ENCODE peak calls at places on chromosomes 1 and 21, in six cellular contexts. E, O, I, Q, H and Z are unnamed samples.

GRCh38 chr1:186374313-186375151 is 521 bp downstream of the TPR start:
- DNase-seq in E (peak; percentile 49), O (peak; percentile 35), I (peak; percentile 52), Q (no peak), H (no peak), Z (peak; percentile 22)

GRCh38 chr1:226510453-226510852 is 38.1 kb upstream of the STUM start:
- DNase-seq in E (no peak), O (peak; percentile 39), I (no peak), Q (no peak), H (no peak), Z (no peak)

GRCh38 chr1:12544992-12545391 is 73.0 kb downstream of the DHRS3 start:
- DNase-seq in E (no peak), O (no peak), I (no peak), Q (no peak), H (no peak), Z (no peak)

GRCh38 chr1:59418361-59418760 is 121.5 kb downstream of the FGGY start:
- DNase-seq in E (no peak), O (peak; percentile 67), I (no peak), Q (no peak), H (no peak), Z (no peak)

GRCh38 chr21:45269861-45270260 is 17.8 kb downstream of the POFUT2 start:
- DNase-seq in E (no peak), O (no peak), I (no peak), Q (no peak), H (peak; percentile 42), Z (no peak)

GRCh38 chr1:32361674-32362473 is 411 bp downstream of the FAM229A start:
- DNase-seq in E (peak; percentile 62), O (peak; percentile 46), I (peak; percentile 73), Q (peak; percentile 78), H (no peak), Z (peak; percentile 17)

GRCh38 chr1:54327386-54328116 is 78.6 kb downstream of the SSBP3 start:
- DNase-seq in E (no peak), O (no peak), I (no peak), Q (no peak), H (no peak), Z (no peak)

GRCh38 chr1:43267291-43267805 is 2.4 kb upstream of the TMEM125 start:
- DNase-seq in E (no peak), O (peak; percentile 75), I (peak; percentile 46), Q (no peak), H (no peak), Z (no peak)

GRCh38 chr1:232344791-232345399 is 285.0 kb downstream of the SIPA1L2 start:
- DNase-seq in E (no peak), O (peak; percentile 62), I (no peak), Q (no peak), H (no peak), Z (no peak)

GRCh38 chr1:157390646-157391045 is 161.7 kb downstream of the FCRL5 start:
- DNase-seq in E (no peak), O (peak; percentile 48), I (peak; percentile 28), Q (no peak), H (no peak), Z (peak; percentile 88)

GRCh38 chr1:9736241-9736640 is 84.7 kb downstream of the PIK3CD start:
- DNase-seq in E (no peak), O (no peak), I (no peak), Q (peak; percentile 21), H (no peak), Z (no peak)

GRCh38 chr1:102897537-102897936 is 210.8 kb downstream of the COL11A1 start:
- DNase-seq in E (no peak), O (peak; percentile 87), I (peak; percentile 40), Q (no peak), H (no peak), Z (no peak)

GRCh38 chr1:203871114-203871875 is 9.9 kb downstream of the SNRPE start:
- DNase-seq in E (peak; percentile 69), O (peak; percentile 71), I (peak; percentile 81), Q (no peak), H (no peak), Z (peak; percentile 38)

GRCh38 chr1:53130878-53131589 is 11.4 kb downstream of the SLC1A7 start:
- DNase-seq in E (no peak), O (no peak), I (no peak), Q (no peak), H (peak; percentile 10), Z (no peak)

GRCh38 chr21:45554477-45555175 is 12.4 kb upstream of the SLC19A1 start:
- DNase-seq in E (peak; percentile 83), O (peak; percentile 51), I (peak; percentile 88), Q (peak; percentile 91), H (peak; percentile 83), Z (peak; percentile 43)

GRCh38 chr1:36304521-36304920 is 1.6 kb upstream of the SH3D21 start:
- DNase-seq in E (no peak), O (no peak), I (no peak), Q (no peak), H (no peak), Z (no peak)

DNA sequence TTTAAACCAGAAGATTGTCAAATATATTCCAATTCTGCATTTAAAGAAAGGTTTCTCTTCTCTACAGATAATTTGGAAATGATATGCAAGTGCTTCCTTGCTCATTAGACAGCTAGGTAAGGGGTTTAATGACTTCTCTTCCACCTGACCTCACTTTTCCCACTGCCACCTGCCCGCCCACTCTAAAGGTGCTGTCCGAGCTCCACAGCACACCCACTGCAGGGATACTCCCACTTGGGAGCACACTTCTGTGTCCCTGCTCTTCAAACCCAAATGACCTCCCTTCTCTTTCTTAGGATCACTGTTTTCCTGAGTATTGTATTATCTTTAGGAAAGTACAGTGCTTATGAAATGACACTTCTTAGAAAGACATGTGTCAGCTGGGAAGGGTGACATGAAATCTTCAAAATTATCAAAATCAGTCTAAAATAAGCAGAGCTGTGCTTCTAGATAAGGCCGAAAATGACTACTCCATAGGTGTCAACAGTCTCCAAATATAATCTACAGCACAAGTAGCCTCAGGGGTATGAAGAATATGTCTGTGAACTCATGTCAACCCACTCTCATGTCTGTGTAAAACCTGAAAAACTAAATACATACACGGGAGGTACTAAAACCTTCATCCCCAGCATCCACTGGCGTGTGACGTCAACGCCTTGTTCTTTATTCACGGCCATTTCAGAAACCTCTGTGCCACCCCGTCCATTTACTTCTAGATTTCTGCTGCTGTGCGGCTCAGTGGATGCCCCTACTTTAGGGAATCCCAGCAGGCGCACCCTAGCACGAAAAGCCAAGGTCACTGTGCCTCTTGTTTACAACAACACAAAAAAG is 71.0 kb downstream of the SLC45A1 start:
- DNase-seq in E (no peak), O (no peak), I (no peak), Q (no peak), H (no peak), Z (no peak)
- H3K27ac ChIP-seq in E (peak overlapping the region; percentile 50), O (no peak overlapping the region), I (no peak overlapping the region), Q (peak overlapping the region; percentile 36), H (no peak overlapping the region), Z (no peak overlapping the region)

GRCh38 chr1:198829948-198830347 is 191.1 kb downstream of the PTPRC start:
- DNase-seq in E (peak; percentile 15), O (peak; percentile 40), I (no peak), Q (no peak), H (no peak), Z (peak; percentile 18)
- TF ChIP-seq CTCF in E (peak; percentile 48), O (peak; percentile 55), I (peak; percentile 28), Q (no peak), H (no peak), Z (peak; percentile 58)

GRCh38 chr1:71245246-71245645 is 164.4 kb upstream of the ZRANB2 start:
- DNase-seq in E (no peak), O (no peak), I (no peak), Q (no peak), H (no peak), Z (no peak)

GRCh38 chr1:71236503-71236902 is 155.7 kb upstream of the ZRANB2 start:
- DNase-seq in E (no peak), O (no peak), I (no peak), Q (no peak), H (no peak), Z (no peak)

GRCh38 chr1:71240656-71241055 is 159.8 kb upstream of the ZRANB2 start:
- DNase-seq in E (no peak), O (no peak), I (no peak), Q (no peak), H (no peak), Z (no peak)

DNA sequence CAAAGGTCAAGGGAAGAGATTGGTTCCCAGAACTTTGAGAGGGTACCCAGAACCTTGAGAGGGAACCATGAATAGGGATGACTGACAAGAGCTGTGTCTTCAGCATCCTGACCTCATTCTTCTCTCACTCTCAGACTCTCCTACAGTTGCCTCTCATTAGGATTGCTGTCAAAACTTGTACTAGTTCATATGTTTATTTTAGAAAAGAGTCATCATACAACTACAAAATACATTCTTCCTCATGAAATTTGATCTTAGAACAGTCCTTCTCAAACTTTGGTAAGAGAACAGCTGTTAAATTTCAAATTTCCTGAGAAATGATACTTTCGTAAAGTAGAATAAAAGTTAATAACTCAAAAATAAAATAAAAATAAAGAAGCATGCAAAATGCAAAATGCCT is 161.4 kb upstream of the ZRANB2 start:
- DNase-seq in E (no peak), O (no peak), I (no peak), Q (no peak), H (no peak), Z (no peak)
- H3K27ac ChIP-seq in E (no peak overlapping the region), O (no peak overlapping the region), I (no peak overlapping the region), Q (no peak overlapping the region), H (no peak overlapping the region), Z (no peak overlapping the region)

DNA sequence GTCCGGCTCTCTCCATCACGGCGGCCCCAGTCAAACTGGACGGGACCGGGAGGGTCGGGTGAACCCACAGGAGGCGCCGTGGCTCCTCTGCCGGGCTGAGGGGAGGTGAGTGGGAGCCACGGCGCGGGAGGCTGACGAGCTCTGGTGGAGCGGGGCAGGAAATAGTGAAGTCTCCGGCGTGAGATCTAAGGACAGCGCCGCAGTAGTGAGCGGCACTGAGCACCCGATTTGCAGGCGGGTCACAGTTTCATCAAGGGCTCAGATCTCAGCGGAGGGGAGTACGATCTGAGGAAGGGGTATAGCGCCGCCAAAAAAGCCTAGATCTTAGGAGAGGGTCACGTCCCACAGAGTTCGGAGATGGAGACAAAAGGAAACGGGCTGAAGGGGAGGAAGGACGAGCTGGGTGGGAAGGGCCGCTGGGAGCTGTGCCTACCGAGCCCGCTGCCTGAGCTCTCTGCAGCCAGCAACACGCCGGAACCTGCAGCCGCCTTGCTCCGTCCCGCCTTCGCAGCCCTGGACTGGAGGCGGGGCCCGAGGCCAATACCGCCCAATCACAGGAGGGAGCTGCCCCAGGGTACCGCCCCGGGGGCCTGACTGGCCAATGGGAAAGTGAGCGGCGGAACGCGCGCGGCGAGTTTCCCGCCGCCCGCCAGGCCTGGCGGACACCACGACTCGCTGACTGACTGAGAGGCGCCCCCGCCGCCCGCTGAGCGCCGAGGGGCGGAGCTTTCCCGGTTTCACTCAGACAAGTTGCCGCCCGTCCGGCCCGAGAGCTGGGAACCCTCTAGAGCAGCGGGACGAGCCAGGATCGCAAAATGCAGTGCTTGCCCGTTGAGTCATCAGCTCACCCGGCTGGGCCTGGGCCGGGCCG is 1.9 kb downstream of the SFN start:
- DNase-seq in E (peak; percentile 98), O (peak; percentile 98), I (peak; percentile 98), Q (peak; percentile 99), H (peak; percentile 99), Z (peak; percentile 94)
- TF ChIP-seq CTCF in E (peak; percentile 11), O (no peak), I (no peak), Q (no peak), H (no peak), Z (no peak)